ENCODE peak calls at places on chromosomes 2 and 18, in seven cellular contexts. C is H9, Q is H1, O is IMR-90, W is mesendoderm, K is mesenchymal stem cell, I is trophoblast cell. U is an unnamed sample.
A peak's percentile ranks its signal among the peaks of the same experiment; 100 is the strongest.

GRCh38 chr2:19033240-19033639 is 325.2 kb downstream of the OSR1 start:
- DNase-seq in C (no peak), Q (no peak), O (peak; percentile 26), W (no peak), K (peak; percentile 67), I (no peak), U (no peak)

GRCh38 chr18:11726556-11726955 is 37.5 kb downstream of the GNAL start:
- DNase-seq in C (no peak), Q (no peak), O (no peak), W (no peak), K (no peak), I (no peak), U (no peak)

GRCh38 chr2:190362894-190363293 is 19.5 kb downstream of the INPP1 start:
- DNase-seq in C (no peak), Q (no peak), O (no peak), W (no peak), K (no peak), I (no peak), U (no peak)

GRCh38 chr2:65130440-65131175 is 702 bp upstream of the RAB1A start:
- DNase-seq in C (no peak), Q (no peak), O (no peak), W (no peak), K (no peak), I (no peak), U (no peak)

GRCh38 chr2:102050854-102051391 is 59.2 kb downstream of the IL1R2 start:
- DNase-seq in C (no peak), Q (no peak), O (peak; percentile 91), W (no peak), K (peak; percentile 97), I (no peak), U (no peak)

GRCh38 chr18:13290856-13291271 is 72.3 kb downstream of the LDLRAD4 start:
- DNase-seq in C (no peak), Q (no peak), O (no peak), W (no peak), K (no peak), I (no peak), U (no peak)

GRCh38 chr18:42310956-42311355 is 355.9 kb downstream of the PIK3C3 start:
- DNase-seq in C (no peak), Q (no peak), O (no peak), W (peak; percentile 93), K (peak; percentile 22), I (peak; percentile 77), U (no peak)

GRCh38 chr18:35577045-35577848 is 4.3 kb upstream of the GALNT1 start:
- DNase-seq in C (no peak), Q (no peak), O (no peak), W (no peak), K (no peak), I (no peak), U (no peak)

GRCh38 chr2:24435391-24436316 is 55.4 kb upstream of the NCOA1 start:
- DNase-seq in C (no peak), Q (no peak), O (peak; percentile 65), W (peak; percentile 75), K (peak; percentile 31), I (peak; percentile 17), U (no peak)

GRCh38 chr2:24831736-24832421 is 38.7 kb downstream of the CENPO start:
- DNase-seq in C (no peak), Q (no peak), O (no peak), W (no peak), K (no peak), I (no peak), U (no peak)

GRCh38 chr2:104840151-104840550 is 13.8 kb upstream of the POU3F3 start:
- DNase-seq in C (no peak), Q (no peak), O (no peak), W (no peak), K (no peak), I (no peak), U (no peak)

GRCh38 chr2:237182422-237183123 is 96.9 kb downstream of the COPS8 start:
- DNase-seq in C (no peak), Q (no peak), O (no peak), W (no peak), K (peak; percentile 68), I (no peak), U (no peak)

GRCh38 chr2:1769703-1770422 is 25.5 kb upstream of the PXDN start:
- DNase-seq in C (peak; percentile 93), Q (peak; percentile 95), O (peak; percentile 62), W (peak; percentile 92), K (peak; percentile 55), I (peak; percentile 88), U (peak; percentile 65)

GRCh38 chr2:240881913-240882312 is 13.3 kb downstream of the AGXT start:
- DNase-seq in C (no peak), Q (no peak), O (no peak), W (no peak), K (no peak), I (no peak), U (no peak)

GRCh38 chr18:63707816-63708215 is 5.1 kb downstream of the SERPINB11 start:
- DNase-seq in C (no peak), Q (no peak), O (peak; percentile 8), W (no peak), K (no peak), I (peak; percentile 97), U (no peak)
- H3K4ac ChIP-seq in C (no peak overlapping the region), Q (no peak overlapping the region), O (peak overlapping the region; percentile 86), W (no peak overlapping the region), K (no peak overlapping the region), I (no peak overlapping the region), U (no peak overlapping the region)

GRCh38 chr18:22094375-22094767 is 75.0 kb upstream of the GATA6 start:
- DNase-seq in C (no peak), Q (no peak), O (no peak), W (peak; percentile 89), K (no peak), I (no peak), U (no peak)
- H2AK5ac ChIP-seq in C (no peak overlapping the region), Q (no peak overlapping the region), O (no peak overlapping the region), W (peak overlapping the region; percentile 71), K (no peak overlapping the region), I (no peak overlapping the region), U (no peak overlapping the region)

GRCh38 chr18:79916128-79916494 is 35.3 kb downstream of the SLC66A2 start:
- DNase-seq in C (no peak), Q (no peak), O (no peak), W (no peak), K (no peak), I (no peak), U (no peak)

GRCh38 chr18:79915161-79916127 is 36.0 kb downstream of the SLC66A2 start:
- DNase-seq in C (peak; percentile 39), Q (peak; percentile 45), O (no peak), W (no peak), K (no peak), I (no peak), U (no peak)

GRCh38 chr18:79917351-79918088 is 33.9 kb downstream of the SLC66A2 start:
- DNase-seq in C (peak; percentile 19), Q (peak; percentile 32), O (no peak), W (no peak), K (no peak), I (no peak), U (no peak)

GRCh38 chr18:79918089-79919011 is 33.1 kb downstream of the SLC66A2 start:
- DNase-seq in C (peak; percentile 15), Q (no peak), O (no peak), W (no peak), K (no peak), I (no peak), U (no peak)

GRCh38 chr18:79916546-79917350 is 34.7 kb downstream of the SLC66A2 start:
- DNase-seq in C (peak; percentile 23), Q (peak; percentile 40), O (no peak), W (no peak), K (no peak), I (no peak), U (no peak)
- H3K4ac ChIP-seq in C (no peak overlapping the region), Q (no peak overlapping the region), O (no peak overlapping the region), W (no peak overlapping the region), K (no peak overlapping the region), I (no peak overlapping the region), U (no peak overlapping the region)

GRCh38 chr2:119512946-119513345 is 11.3 kb downstream of the SCTR start:
- DNase-seq in C (no peak), Q (no peak), O (no peak), W (no peak), K (no peak), I (no peak), U (no peak)
- H2AK5ac ChIP-seq in C (no peak overlapping the region), Q (no peak overlapping the region), O (no peak overlapping the region), W (no peak overlapping the region), K (no peak overlapping the region), I (no peak overlapping the region), U (no peak overlapping the region)

GRCh38 chr2:119434664-119435063 is 3.0 kb downstream of the TMEM37 start:
- DNase-seq in C (peak; percentile 53), Q (no peak), O (no peak), W (no peak), K (no peak), I (no peak), U (no peak)

GRCh38 chr2:119435953-119436297 is 4.3 kb downstream of the TMEM37 start:
- DNase-seq in C (peak; percentile 12), Q (no peak), O (no peak), W (no peak), K (no peak), I (no peak), U (no peak)

GRCh38 chr2:119436993-119437772 is 5.5 kb downstream of the TMEM37 start:
- DNase-seq in C (peak; percentile 11), Q (no peak), O (no peak), W (no peak), K (no peak), I (no peak), U (no peak)

GRCh38 chr2:119433636-119434327 is 2.1 kb downstream of the TMEM37 start:
- DNase-seq in C (peak; percentile 22), Q (no peak), O (no peak), W (no peak), K (no peak), I (no peak), U (no peak)

GRCh38 chr2:119435148-119435952 is 3.7 kb downstream of the TMEM37 start:
- DNase-seq in C (peak; percentile 8), Q (no peak), O (no peak), W (no peak), K (no peak), I (no peak), U (no peak)
- H3K4ac ChIP-seq in C (no peak overlapping the region), Q (no peak overlapping the region), O (no peak overlapping the region), W (no peak overlapping the region), K (no peak overlapping the region), I (no peak overlapping the region), U (no peak overlapping the region)

GRCh38 chr2:232488721-232489300 is 1.2 kb upstream of the ECEL1 start:
- DNase-seq in C (no peak), Q (no peak), O (no peak), W (no peak), K (no peak), I (no peak), U (no peak)

GRCh38 chr2:232489516-232490220 is 2.0 kb upstream of the ECEL1 start:
- DNase-seq in C (peak; percentile 47), Q (no peak), O (no peak), W (no peak), K (no peak), I (no peak), U (no peak)

GRCh38 chr2:232491139-232491780 is 3.6 kb upstream of the ECEL1 start:
- DNase-seq in C (peak; percentile 22), Q (no peak), O (no peak), W (no peak), K (no peak), I (no peak), U (no peak)

GRCh38 chr2:232492236-232492848 is 4.7 kb upstream of the ECEL1 start:
- DNase-seq in C (no peak), Q (no peak), O (no peak), W (no peak), K (no peak), I (no peak), U (no peak)

GRCh38 chr2:232490221-232491138 is 2.8 kb upstream of the ECEL1 start:
- DNase-seq in C (peak; percentile 22), Q (no peak), O (no peak), W (no peak), K (no peak), I (no peak), U (no peak)
- H2AK5ac ChIP-seq in C (no peak overlapping the region), Q (peak overlapping the region; percentile 32), O (no peak overlapping the region), W (no peak overlapping the region), K (no peak overlapping the region), I (no peak overlapping the region), U (peak overlapping the region; percentile 94)

U was measured in neuronal stem cell.